ENCODE peak calls at places on chromosomes 11 and 22, in ten cellular contexts. R, U, P, C, B, X, D, L, A and Z are unnamed samples.

GRCh38 chr11:117564321-117564720 is 232.7 kb downstream of the DSCAML1 start:
- DNase-seq in D (no peak), C (no peak), R (no peak), A (no peak), P (no peak), L (no peak), B (no peak), U (no peak), X (no peak), Z (no peak)

GRCh38 chr11:63537293-63538101 is 889 bp downstream of the PLAAT4 start:
- DNase-seq in B (peak; percentile 92), D (peak; percentile 90), X (peak; percentile 59), P (peak; percentile 69), U (no peak), L (no peak), R (no peak), C (no peak), A (peak; percentile 79), Z (peak; percentile 97)

GRCh38 chr11:60981515-60981914 is 10.0 kb downstream of the CD6 start:
- DNase-seq in P (no peak), D (no peak), B (no peak), L (no peak), R (no peak), C (no peak), A (no peak), U (no peak), X (no peak), Z (no peak)

GRCh38 chr22:23883658-23884057 is 10.5 kb upstream of the MIF start:
- DNase-seq in D (no peak), R (no peak), C (no peak), X (no peak), A (no peak), U (no peak), P (no peak), B (no peak), L (no peak), Z (no peak)

GRCh38 chr22:39960791-39961746 is 872 bp downstream of the TMA7B start:
- DNase-seq in L (peak; percentile 56), C (no peak), X (peak; percentile 94), B (no peak), P (no peak), U (peak; percentile 71), D (no peak), R (peak; percentile 91), A (no peak), Z (no peak)

GRCh38 chr11:35083181-35084061 is 55.5 kb upstream of the CD44 start:
- DNase-seq in D (no peak), C (peak; percentile 90), X (peak; percentile 100), P (peak; percentile 29), L (peak; percentile 46), A (peak; percentile 63), R (peak; percentile 88), U (peak; percentile 70), B (peak; percentile 87), Z (no peak)

GRCh38 chr11:47477323-47477722 is 28.4 kb upstream of the RAPSN start:
- DNase-seq in A (no peak), X (no peak), B (no peak), C (no peak), R (no peak), P (no peak), U (no peak), D (no peak), L (no peak), Z (no peak)

GRCh38 chr22:26199665-26200064 is 30.4 kb downstream of the SEZ6L start:
- DNase-seq in D (no peak), P (no peak), C (no peak), A (no peak), U (no peak), X (no peak), R (no peak), L (no peak), B (no peak), Z (no peak)